ENCODE peak calls at places on chromosomes 2 and 18, in six cellular contexts. J is thoracic aorta, B is fibroblast of lung, Y is left lung, V is Karpas-422, A is PC-9. R is an unnamed sample.

GRCh38 chr2:11829324-11829946 is 83.0 kb downstream of the LPIN1 start:
- DNase-seq in J (peak; percentile 25), Y (no peak), B (peak; percentile 42), A (peak; percentile 44), V (peak; percentile 94), R (peak; percentile 73)

GRCh38 chr18:79974025-79974424 is 9.6 kb downstream of the HSBP1L1 start:
- DNase-seq in J (no peak), V (no peak), Y (no peak), B (no peak), A (no peak), R (no peak)

GRCh38 chr2:70199320-70199864 is 8.6 kb upstream of the C2orf42 start:
- DNase-seq in V (no peak), J (no peak), Y (no peak), A (no peak), B (no peak), R (no peak)

GRCh38 chr2:130390460-130391057 is 34.7 kb downstream of the PTPN18 start:
- DNase-seq in A (peak; percentile 14), Y (peak; percentile 73), B (no peak), J (no peak), V (peak; percentile 84), R (no peak)

GRCh38 chr2:160156665-160157064 is 43.4 kb downstream of the ITGB6 start:
- DNase-seq in V (no peak), B (peak; percentile 78), J (no peak), A (no peak), Y (no peak), R (no peak)

GRCh38 chr2:68710336-68710735 is 24.3 kb upstream of the ARHGAP25 start:
- DNase-seq in V (no peak), J (no peak), Y (no peak), A (no peak), B (peak; percentile 50), R (no peak)

GRCh38 chr2:47230418-47230817 is 75.3 kb upstream of the STPG4 start:
- DNase-seq in Y (no peak), B (peak; percentile 70), V (no peak), J (peak; percentile 54), A (no peak), R (no peak)

GRCh38 chr2:128782411-128783192 is 463.9 kb upstream of the HS6ST1 start:
- DNase-seq in V (no peak), J (no peak), B (no peak), Y (peak; percentile 42), A (no peak), R (no peak)

GRCh38 chr2:182503886-182504285 is 77.0 kb upstream of the PDE1A start:
- DNase-seq in A (no peak), J (no peak), V (no peak), B (peak; percentile 54), Y (no peak), R (peak; percentile 19)

GRCh38 chr2:156955701-156956100 is 301.8 kb upstream of the GALNT5 start:
- DNase-seq in Y (no peak), B (no peak), A (no peak), V (no peak), J (no peak), R (no peak)

GRCh38 chr2:62811086-62811485 is 105.6 kb downstream of the EHBP1 start:
- DNase-seq in V (no peak), Y (no peak), A (no peak), B (no peak), J (no peak), R (no peak)

GRCh38 chr2:11465110-11465484 is 864 bp downstream of the E2F6 start:
- DNase-seq in J (no peak), Y (no peak), A (no peak), B (no peak), V (no peak), R (no peak)

GRCh38 chr2:46720592-46721185 is 194.9 kb downstream of the MCFD2 start:
- DNase-seq in B (peak; percentile 55), Y (no peak), A (no peak), V (no peak), J (no peak), R (no peak)

GRCh38 chr2:201320257-201320656 is 36.9 kb downstream of the FLACC1 start:
- DNase-seq in V (no peak), A (no peak), Y (no peak), B (no peak), J (no peak), R (no peak)

GRCh38 chr2:203841654-203842053 is 25.9 kb upstream of the CTLA4 start:
- DNase-seq in Y (no peak), A (no peak), B (no peak), J (no peak), V (no peak), R (no peak)

GRCh38 chr2:100004348-100004884 is 138.0 kb downstream of the AFF3 start:
- DNase-seq in J (no peak), B (no peak), Y (no peak), V (no peak), A (no peak), R (no peak)

GRCh38 chr2:27217173-27218121 is at the start of gene CAD:
- DNase-seq in Y (peak; percentile 99), J (peak; percentile 46), A (peak; percentile 78), V (peak; percentile 96), B (peak; percentile 85), R (peak; percentile 68)

GRCh38 chr2:160241251-160242137 is 41.4 kb upstream of the ITGB6 start:
- DNase-seq in Y (no peak), A (peak; percentile 71), V (no peak), B (peak; percentile 89), J (peak; percentile 40), R (peak; percentile 78)

GRCh38 chr2:204203704-204204103 is 267.1 kb downstream of the ICOS start:
- DNase-seq in V (no peak), B (no peak), Y (no peak), A (no peak), J (no peak), R (no peak)

GRCh38 chr2:237718277-237718634 is 80.3 kb upstream of the RBM44 start:
- DNase-seq in V (no peak), A (no peak), B (no peak), J (no peak), Y (no peak), R (no peak)

GRCh38 chr2:237714690-237715458 is 83.7 kb upstream of the RBM44 start:
- DNase-seq in V (no peak), B (peak; percentile 92), Y (no peak), A (peak; percentile 70), J (no peak), R (peak; percentile 40)

GRCh38 chr2:237712477-237713377 is 85.3 kb downstream of the LRRFIP1 start:
- DNase-seq in B (no peak), J (no peak), Y (no peak), A (no peak), V (no peak), R (no peak)

GRCh38 chr2:237717366-237718276 is 81.0 kb upstream of the RBM44 start:
- DNase-seq in B (no peak), V (no peak), J (no peak), A (no peak), Y (no peak), R (no peak)

DNA sequence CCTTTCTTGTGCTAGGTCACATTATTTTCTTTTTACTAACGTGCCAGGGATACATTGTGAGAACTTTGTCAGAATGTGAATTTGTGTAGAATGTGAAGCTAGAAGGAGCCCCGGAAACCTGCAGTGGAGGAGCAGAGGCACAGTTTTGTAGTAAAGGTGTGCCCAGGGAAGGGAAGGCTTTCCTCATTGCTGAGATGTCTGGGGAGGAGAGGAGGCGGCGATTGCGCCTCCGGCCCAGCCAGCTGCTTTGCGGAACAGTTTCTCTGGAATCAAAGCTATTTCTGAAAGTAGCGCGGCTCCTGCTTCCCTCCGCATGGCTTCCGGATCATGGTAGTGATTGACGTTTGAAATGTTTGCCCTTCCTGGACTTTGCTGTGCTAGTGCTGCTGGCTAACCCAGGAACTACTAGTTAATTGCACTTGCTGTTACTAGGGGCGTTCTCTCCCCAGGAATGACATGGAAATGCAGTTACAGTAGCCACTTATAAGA is 83.1 kb upstream of the RBM44 start:
- DNase-seq in V (no peak), J (no peak), Y (no peak), A (peak; percentile 68), B (peak; percentile 50), R (no peak)
- H3K4me1 ChIP-seq in V (peaks cover 8% of the 10 kb centered on the region), J (peaks cover 17% of the 10 kb centered on the region), Y (no peaks in the 10 kb centered on the region), A (no peaks in the 10 kb centered on the region), B (peaks cover 6% of the 10 kb centered on the region), R (peaks cover 29% of the 10 kb centered on the region)

GRCh38 chr18:56632070-56633022 is 6.0 kb downstream of the TXNL1 start:
- DNase-seq in Y (no peak), V (no peak), B (no peak), A (no peak), J (no peak), R (no peak)

GRCh38 chr18:56638232-56639093 is at the start of gene TXNL1:
- DNase-seq in V (peak; percentile 100), A (peak; percentile 94), J (peak; percentile 94), B (peak; percentile 97), Y (peak; percentile 99), R (peak; percentile 86)

GRCh38 chr18:56639094-56639361 is 636 bp upstream of the TXNL1 start:
- DNase-seq in A (no peak), J (no peak), B (no peak), V (peak; percentile 60), Y (no peak), R (no peak)

GRCh38 chr18:56637897-56638231 is 528 bp downstream of the TXNL1 start:
- DNase-seq in J (no peak), V (peak; percentile 72), A (peak; percentile 31), Y (peak; percentile 84), B (no peak), R (no peak)

GRCh38 chr18:56635007-56635406 is 3.4 kb downstream of the TXNL1 start:
- DNase-seq in Y (no peak), V (no peak), J (no peak), B (no peak), A (no peak), R (no peak)
- H3K36me3 ChIP-seq in Y (no peaks in the 10 kb centered on the region), V (peaks cover 38% of the 10 kb centered on the region), J (no peaks in the 10 kb centered on the region), B (no peaks in the 10 kb centered on the region), A (peaks cover 35% of the 10 kb centered on the region), R (peaks cover 54% of the 10 kb centered on the region)

GRCh38 chr2:186848873-186849578 is at the start of gene ZSWIM2:
- DNase-seq in Y (peak; percentile 86), J (peak; percentile 2), B (peak; percentile 86), V (no peak), A (peak; percentile 43), R (peak; percentile 59)
- H3K27ac ChIP-seq in Y (no peak within 1 kb of the TSS), J (no peak within 1 kb of the TSS), B (peak within 1 kb of the TSS; percentile 76), V (no peak within 1 kb of the TSS), A (no peak within 1 kb of the TSS), R (peak within 1 kb of the TSS; percentile 35)

GRCh38 chr2:101823347-101823791 is 125.9 kb downstream of the MAP4K4 start:
- DNase-seq in Y (no peak), A (no peak), J (no peak), V (peak; percentile 70), B (peak; percentile 81), R (peak; percentile 65)

GRCh38 chr2:101821059-101821805 is 123.7 kb downstream of the MAP4K4 start:
- DNase-seq in V (no peak), B (peak; percentile 43), A (no peak), Y (no peak), J (no peak), R (no peak)

GRCh38 chr2:101818531-101819451 is 121.3 kb downstream of the MAP4K4 start:
- DNase-seq in V (no peak), A (no peak), Y (no peak), B (peak; percentile 88), J (no peak), R (peak; percentile 67)

GRCh38 chr2:101821828-101822458 is 124.4 kb downstream of the MAP4K4 start:
- DNase-seq in B (no peak), Y (no peak), V (no peak), A (no peak), J (no peak), R (no peak)

DNA sequence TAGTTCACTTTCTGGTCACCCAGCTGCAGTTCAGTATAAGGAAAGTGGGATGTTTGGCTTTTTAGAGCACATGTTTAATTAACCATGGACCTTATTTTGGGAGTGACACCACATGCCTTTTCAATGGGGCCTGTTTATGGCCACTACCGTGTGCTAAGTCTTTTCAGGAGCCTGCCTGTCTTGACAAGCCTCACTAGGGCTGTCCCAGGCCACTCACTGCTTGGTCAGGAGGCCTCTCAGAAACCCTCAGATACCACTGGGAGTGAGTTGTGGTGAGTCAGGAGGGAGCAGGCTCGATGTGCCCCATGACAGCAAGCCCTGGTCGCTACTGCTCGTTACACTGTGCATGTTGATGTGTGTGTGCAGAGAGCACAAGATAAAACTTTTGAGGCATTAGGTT is 123.0 kb downstream of the MAP4K4 start:
- DNase-seq in J (no peak), V (no peak), Y (no peak), B (peak; percentile 88), A (no peak), R (no peak)
- H3K4me1 ChIP-seq in J (peaks cover 24% of the 10 kb centered on the region), V (no peaks in the 10 kb centered on the region), Y (peaks cover 5% of the 10 kb centered on the region), B (peaks cover 21% of the 10 kb centered on the region), A (peaks cover 64% of the 10 kb centered on the region), R (peaks cover 63% of the 10 kb centered on the region)